ENCODE peak calls at places on chromosomes 5 and 9, in seven cellular contexts. V is PC-9, L is HTR-8/SVneo, X is T-helper 2 cell, K is erythroblast, H is T-helper 9 cell, I is left cardiac atrium. M is an unnamed sample.

GRCh38 chr5:136309932-136310598 is 55.3 kb downstream of the TRPC7 start:
- DNase-seq in V (no peak), L (no peak), X (no peak), K (no peak), H (no peak), I (no peak), M (no peak)

GRCh38 chr5:170300361-170301013 is 2.9 kb upstream of the LCP2 start:
- DNase-seq in V (no peak), L (no peak), X (no peak), K (no peak), H (no peak), I (no peak), M (no peak)

GRCh38 chr5:37860206-37860605 is 20.4 kb upstream of the GDNF start:
- DNase-seq in V (no peak), L (no peak), X (no peak), K (no peak), H (no peak), I (no peak), M (no peak)

GRCh38 chr5:120155873-120156272 is 308.2 kb upstream of the PRR16 start:
- DNase-seq in V (no peak), L (no peak), X (no peak), K (no peak), H (no peak), I (no peak), M (no peak)

GRCh38 chr5:141420855-141421488 is at the start of gene PCDHGA11:
- DNase-seq in V (peak; percentile 60), L (no peak), X (no peak), K (peak; percentile 74), H (no peak), I (no peak), M (no peak)

GRCh38 chr9:131578778-131579504 is 33.6 kb downstream of the PRRT1B start:
- DNase-seq in V (no peak), L (no peak), X (no peak), K (no peak), H (peak; percentile 20), I (no peak), M (no peak)

GRCh38 chr5:16736158-16736994 is 119.6 kb upstream of the RETREG1 start:
- DNase-seq in V (peak; percentile 94), L (no peak), X (no peak), K (peak; percentile 16), H (no peak), I (peak; percentile 38), M (no peak)

GRCh38 chr5:8908055-8908683 is 637.7 kb downstream of the SEMA5A start:
- DNase-seq in V (peak; percentile 62), L (peak; percentile 52), X (peak; percentile 2), K (peak; percentile 44), H (no peak), I (peak; percentile 24), M (no peak)

GRCh38 chr9:114088571-114089170 is 10.4 kb downstream of the KIF12 start:
- DNase-seq in V (no peak), L (no peak), X (no peak), K (no peak), H (no peak), I (no peak), M (no peak)

GRCh38 chr5:150153483-150153882 is 2.2 kb downstream of the PDGFRB start:
- DNase-seq in V (no peak), L (no peak), X (no peak), K (no peak), H (no peak), I (no peak), M (no peak)

GRCh38 chr9:126474201-126474765 is 139.4 kb upstream of the LMX1B start:
- DNase-seq in V (no peak), L (peak; percentile 27), X (no peak), K (no peak), H (no peak), I (no peak), M (no peak)

GRCh38 chr9:114366334-114367128 is 21.3 kb downstream of the AKNA start:
- DNase-seq in V (no peak), L (peak; percentile 41), X (no peak), K (no peak), H (no peak), I (no peak), M (no peak)

GRCh38 chr5:111461261-111461671 is 51.1 kb downstream of the STARD4 start:
- DNase-seq in V (no peak), L (peak; percentile 43), X (no peak), K (no peak), H (no peak), I (no peak), M (no peak)

GRCh38 chr9:125631391-125632085 is 75.5 kb downstream of the MAPKAP1 start:
- DNase-seq in V (no peak), L (peak; percentile 32), X (no peak), K (peak; percentile 66), H (no peak), I (no peak), M (no peak)